ENCODE peak calls at places on chromosomes 4 and X, in six cellular contexts. F, Q, Y, D, E and V are unnamed samples. For H3K4me1, the result is how much of the 10 kb centered on the place peaks cover.

GRCh38 chrX:154436597-154437397 is at the start of gene GDI1:
- DNase-seq in D (peak), Q (peak), E (peak), Y (peak), F (no peak), V (no peak)

GRCh38 chrX:131633285-131633917 is 89.5 kb downstream of the OR13H1 start:
- DNase-seq in F (peak), Y (no peak), Q (peak), D (no peak), E (no peak), V (peak)

GRCh38 chr4:124691801-124692200 is 20.7 kb downstream of the ANKRD50 start:
- DNase-seq in D (no peak), E (no peak), F (no peak), Q (no peak), Y (no peak), V (no peak)

GRCh38 chr4:173252024-173252935 is 81.9 kb downstream of the HMGB2 start:
- DNase-seq in F (peak), Y (no peak), Q (peak), E (peak), D (no peak), V (peak)

GRCh38 chrX:2397648-2398340 is 103.0 kb downstream of the DHRSX start:
- DNase-seq in D (no peak), Y (no peak), E (no peak), F (no peak), Q (no peak), V (no peak)

GRCh38 chr4:125313497-125313896 is 1.3 kb upstream of the FAT4 start:
- DNase-seq in Y (no peak), Q (peak), D (no peak), F (no peak), E (no peak), V (no peak)

GRCh38 chr4:113781439-113782040 is 20.0 kb upstream of the CAMK2D start:
- DNase-seq in F (no peak), Q (no peak), D (no peak), Y (no peak), E (no peak), V (no peak)

GRCh38 chr4:95508421-95508820 is 40.4 kb downstream of the UNC5C start:
- DNase-seq in E (no peak), Y (no peak), D (no peak), F (no peak), Q (no peak), V (no peak)

GRCh38 chr4:172758586-172759340 is 409.8 kb upstream of the GALNT7 start:
- DNase-seq in Y (no peak), D (no peak), F (no peak), Q (no peak), E (no peak), V (no peak)

GRCh38 chrX:79557212-79557611 is 190.1 kb upstream of the ITM2A start:
- DNase-seq in D (no peak), F (no peak), E (no peak), Y (no peak), Q (no peak), V (no peak)

GRCh38 chrX:79559290-79559689 is 192.2 kb upstream of the ITM2A start:
- DNase-seq in F (no peak), D (no peak), Q (no peak), Y (no peak), E (no peak), V (no peak)

GRCh38 chrX:79556750-79557149 is 189.6 kb upstream of the ITM2A start:
- DNase-seq in E (no peak), Y (no peak), F (no peak), D (no peak), Q (no peak), V (no peak)
- H3K27ac ChIP-seq in E (no peak), Y (no peak), F (no peak), D (no peak), Q (no peak), V (no peak)

DNA sequence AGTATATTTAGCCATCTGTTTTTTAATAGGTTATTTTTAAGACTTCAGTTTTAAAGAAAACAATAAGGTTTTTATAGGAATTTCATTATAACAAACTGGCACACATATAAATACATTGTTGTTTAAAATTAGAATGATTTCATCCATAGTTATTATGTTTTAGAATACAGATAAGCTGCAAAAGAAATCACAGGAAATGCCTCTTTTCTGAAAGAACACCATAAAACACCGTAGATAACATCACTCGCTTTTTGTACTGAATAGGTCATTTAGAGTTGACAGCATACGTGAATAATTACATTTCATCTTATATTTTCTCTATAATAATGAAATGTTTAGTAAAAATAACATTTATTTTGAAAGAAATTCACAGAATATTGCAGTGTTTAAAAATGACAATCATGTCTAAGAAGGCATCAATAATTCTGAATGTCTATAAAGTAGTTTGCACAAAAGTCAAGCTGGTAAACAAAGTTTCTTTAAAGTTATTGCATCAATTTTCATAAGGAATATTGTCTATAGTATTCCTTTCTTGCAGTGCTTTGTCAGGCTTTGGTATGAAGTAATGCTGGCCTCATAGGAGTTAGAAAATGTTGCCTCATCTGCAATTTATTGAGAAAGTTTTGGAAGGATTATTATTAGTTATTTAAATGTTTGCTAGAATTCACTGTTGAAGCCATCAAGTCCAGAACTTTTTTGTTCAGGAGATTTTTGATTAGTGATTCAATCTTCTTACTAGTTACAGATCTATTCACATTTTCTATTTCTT is 17.9 kb upstream of the VEGFC start:
- DNase-seq in Y (no peak), Q (no peak), E (no peak), D (no peak), F (no peak), V (no peak)
- H3K4me1 ChIP-seq in Y (under half), Q (under half), E (under half), D (under half), F (under half), V (under half)

GRCh38 chr4:57080781-57081650 is 29.2 kb downstream of the IGFBP7 start:
- DNase-seq in Q (no peak), Y (no peak), E (peak), F (no peak), D (no peak), V (no peak)
- H3K27ac ChIP-seq in Q (peak), Y (no peak), E (peak), F (peak), D (no peak), V (peak)

DNA sequence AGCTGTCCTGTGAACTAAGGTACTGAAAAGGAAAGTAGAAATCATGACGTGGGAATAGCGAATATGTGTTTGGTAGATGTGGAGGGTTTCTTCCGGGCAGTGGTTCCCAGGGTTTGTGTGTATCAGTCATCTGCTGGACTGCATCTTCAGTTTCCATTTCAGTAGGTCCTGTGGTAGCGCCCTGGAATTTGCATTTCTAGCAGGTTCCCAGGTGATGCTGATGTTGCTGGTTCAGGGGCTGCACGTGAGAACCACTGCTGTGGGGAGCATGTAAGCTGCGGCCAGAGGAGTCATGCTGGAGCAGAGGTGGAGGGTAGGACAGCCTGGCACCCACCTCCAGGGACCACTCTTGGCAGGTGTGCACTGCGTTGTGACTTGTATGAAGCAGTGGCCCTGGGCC is 47.1 kb downstream of the ARHGAP10 start:
- DNase-seq in E (no peak), F (no peak), Y (no peak), Q (no peak), D (no peak), V (no peak)
- H3K4me1 ChIP-seq in E (under half), F (under half), Y (under half), Q (under half), D (under half), V (under half)

DNA sequence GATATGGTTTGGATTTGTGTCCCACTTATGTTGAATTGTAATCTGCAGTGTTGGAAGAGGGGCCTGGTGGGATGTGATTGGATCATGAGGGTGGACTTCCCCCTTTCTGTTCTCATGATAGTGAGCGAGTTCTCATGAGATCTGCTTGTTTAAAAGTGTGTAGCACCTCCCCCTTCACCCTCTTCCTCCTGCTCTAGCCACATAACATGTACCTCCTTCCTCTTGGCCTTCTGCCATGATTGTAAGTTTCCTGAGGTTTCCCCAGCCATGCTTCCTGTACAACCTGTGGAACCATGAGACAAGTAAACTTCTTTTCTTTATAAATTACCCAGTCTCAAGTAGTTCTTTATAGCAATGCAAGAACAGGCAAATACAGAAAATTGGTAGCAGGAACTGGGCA is 138.7 kb downstream of the INPP4B start:
- DNase-seq in Q (no peak), F (no peak), D (no peak), E (no peak), Y (no peak), V (no peak)
- H3K27ac ChIP-seq in Q (no peak), F (no peak), D (no peak), E (no peak), Y (no peak), V (no peak)

GRCh38 chr4:3344104-3344503 is 51.3 kb downstream of the RGS12 start:
- DNase-seq in Q (no peak), Y (no peak), D (no peak), F (no peak), E (no peak), V (no peak)
- H3K4me1 ChIP-seq in Q (under half), Y (under half), D (under half), F (under half), E (under half), V (under half)

DNA sequence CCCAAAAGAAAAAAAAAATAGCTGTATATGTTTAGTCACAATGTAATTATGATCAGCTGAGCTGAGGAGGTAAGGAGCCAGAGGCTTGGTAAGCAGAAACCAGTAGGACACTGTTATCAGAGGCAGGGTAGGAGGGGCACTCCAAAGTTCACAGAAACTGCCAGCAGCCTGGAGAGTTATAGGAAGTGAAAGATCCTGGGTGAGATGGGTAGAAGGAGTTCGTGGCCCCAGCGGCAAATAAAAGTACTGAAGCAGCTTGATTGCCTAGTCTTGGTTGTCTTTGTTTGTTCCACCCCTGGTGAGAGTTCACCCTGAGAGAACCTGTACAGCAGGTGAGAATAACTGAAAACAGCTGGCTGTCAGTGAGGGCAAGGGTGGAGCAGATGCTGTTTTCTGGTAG is 340.8 kb downstream of the ADGRL3 start:
- DNase-seq in F (no peak), Q (no peak), Y (no peak), E (no peak), D (no peak), V (no peak)
- H3K27ac ChIP-seq in F (no peak), Q (no peak), Y (no peak), E (no peak), D (no peak), V (no peak)